ENCODE peak calls at places on chromosomes 1 and 21, in six cellular contexts. H is heart left ventricle, Z is right lobe of liver, W is GM12878, O is Peyer's patch, G is suprapubic skin. C is an unnamed sample.

GRCh38 chr1:12709696-12710095 is 6.2 kb upstream of the AADACL3 start:
- DNase-seq in G (no peak), Z (no peak), O (no peak), H (no peak), W (no peak), C (no peak)

GRCh38 chr1:27145934-27146354 is 9.0 kb downstream of the SLC9A1 start:
- DNase-seq in H (no peak), W (no peak), G (no peak), Z (no peak), O (no peak), C (no peak)

GRCh38 chr1:24892188-24893153 is 37.6 kb downstream of the RUNX3 start:
- DNase-seq in O (no peak), Z (peak), W (no peak), H (no peak), G (peak), C (no peak)

GRCh38 chr1:31371121-31371520 is 1.8 kb downstream of the FABP3 start:
- DNase-seq in O (no peak), G (peak), H (peak), Z (no peak), W (no peak), C (no peak)

GRCh38 chr1:45870500-45870899 is 67.1 kb downstream of the MAST2 start:
- DNase-seq in G (no peak), W (no peak), O (no peak), H (no peak), Z (no peak), C (no peak)

GRCh38 chr1:165928075-165928731 is 100.8 kb downstream of the UCK2 start:
- DNase-seq in O (no peak), W (no peak), H (no peak), Z (peak), G (no peak), C (peak)

GRCh38 chr1:7491089-7491817 is 279.8 kb upstream of the VAMP3 start:
- DNase-seq in Z (no peak), O (no peak), H (no peak), W (no peak), G (no peak), C (no peak)

GRCh38 chr21:16004121-16004520 is 274.3 kb downstream of the USP25 start:
- DNase-seq in O (no peak), H (no peak), W (no peak), Z (no peak), G (no peak), C (no peak)

GRCh38 chr1:185960377-185961151 is 226.4 kb downstream of the HMCN1 start:
- DNase-seq in O (no peak), W (no peak), H (peak), Z (no peak), G (peak), C (no peak)

GRCh38 chr1:100785399-100786082 is 66.0 kb downstream of the VCAM1 start:
- DNase-seq in Z (no peak), O (no peak), H (no peak), G (no peak), W (no peak), C (no peak)

GRCh38 chr21:38839683-38840286 is 34.1 kb downstream of the ETS2 start:
- DNase-seq in H (no peak), G (no peak), Z (no peak), W (no peak), O (no peak), C (no peak)

GRCh38 chr1:23357112-23357908 is 12.3 kb downstream of the ZNF436 start:
- DNase-seq in G (no peak), O (no peak), H (no peak), Z (no peak), W (no peak), C (no peak)

GRCh38 chr1:232528472-232529089 is 101.4 kb downstream of the SIPA1L2 start:
- DNase-seq in Z (no peak), W (no peak), O (no peak), H (no peak), G (no peak), C (no peak)

GRCh38 chr21:23401278-23401677 is 2206.0 kb downstream of the MRPL39 start:
- DNase-seq in W (no peak), O (no peak), Z (no peak), H (no peak), G (no peak), C (no peak)

GRCh38 chr1:169047074-169047473 is 59.4 kb upstream of the ATP1B1 start:
- DNase-seq in Z (no peak), W (no peak), G (no peak), O (no peak), H (no peak), C (no peak)

GRCh38 chr1:222048030-222048632 is 306.2 kb upstream of the DUSP10 start:
- DNase-seq in O (no peak), G (no peak), H (no peak), Z (no peak), W (peak), C (no peak)

GRCh38 chr1:164863056-164863455 is 304.1 kb downstream of the PBX1 start:
- DNase-seq in G (no peak), O (no peak), W (no peak), Z (no peak), H (no peak), C (no peak)

GRCh38 chr1:100597069-100597741 is 59.3 kb downstream of the GPR88 start:
- DNase-seq in Z (no peak), G (no peak), W (no peak), O (no peak), H (no peak), C (no peak)

GRCh38 chr1:119888476-119888875 is 7.8 kb downstream of the ADAM30 start:
- DNase-seq in Z (no peak), O (no peak), H (no peak), W (no peak), G (no peak), C (no peak)

GRCh38 chr1:75514270-75514669 is 96.6 kb downstream of the SLC44A5 start:
- DNase-seq in Z (no peak), H (no peak), O (no peak), G (no peak), W (no peak), C (no peak)

GRCh38 chr1:111920221-111921024 is 69.0 kb downstream of the KCND3 start:
- DNase-seq in W (no peak), H (peak), G (peak), Z (no peak), O (no peak), C (no peak)

GRCh38 chr21:32690085-32690484 is 37.7 kb downstream of the SYNJ1 start:
- DNase-seq in G (no peak), Z (no peak), O (no peak), H (no peak), W (no peak), C (no peak)

GRCh38 chr21:46545363-46545762 is 59.5 kb downstream of the S100B start:
- DNase-seq in G (no peak), H (no peak), W (no peak), O (no peak), Z (no peak), C (no peak)

GRCh38 chr1:44777547-44777946 is 2.2 kb downstream of the RPS8 start:
- DNase-seq in G (no peak), H (no peak), O (no peak), Z (no peak), W (no peak), C (no peak)

GRCh38 chr1:155882235-155882634 is 22.9 kb downstream of the SYT11 start:
- DNase-seq in Z (no peak), G (no peak), O (no peak), W (peak), H (no peak), C (no peak)

GRCh38 chr1:164713446-164714204 is 154.6 kb downstream of the PBX1 start:
- DNase-seq in Z (peak), W (no peak), O (no peak), H (no peak), G (no peak), C (no peak)

GRCh38 chr1:94552071-94552586 is 10.6 kb upstream of the F3 start:
- DNase-seq in G (no peak), O (no peak), Z (no peak), H (no peak), W (no peak), C (no peak)

GRCh38 chr1:117815105-117815812 is 114.2 kb downstream of the GDAP2 start:
- DNase-seq in W (no peak), G (no peak), Z (no peak), O (no peak), H (no peak), C (no peak)

GRCh38 chr1:114114751-114115104 is 38.9 kb downstream of the SYT6 start:
- DNase-seq in O (no peak), W (no peak), H (no peak), Z (no peak), G (no peak), C (no peak)

GRCh38 chr1:3459940-3460652 is 5.6 kb downstream of the ARHGEF16 start:
- DNase-seq in O (no peak), G (no peak), H (no peak), Z (peak), W (no peak), C (no peak)

DNA sequence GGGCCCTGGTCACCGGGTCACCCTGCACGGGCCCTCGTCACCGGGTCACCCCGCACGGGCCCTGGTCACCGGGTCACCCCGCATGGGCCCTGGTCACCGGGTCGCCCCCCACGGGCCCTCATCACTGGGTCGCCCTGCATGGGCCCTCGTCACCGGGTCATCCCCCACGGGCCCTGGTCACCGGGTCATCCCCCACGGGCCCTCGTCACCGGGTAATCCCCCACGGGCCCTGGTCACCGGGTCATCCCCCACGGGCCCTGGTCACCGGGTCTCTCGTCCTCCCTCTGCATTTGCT is 77.6 kb downstream of the RIPK4 start:
- DNase-seq in G (no peak), Z (no peak), W (no peak), O (no peak), H (no peak), C (no peak)
- TF ChIP-seq POLR2A in G (no peak), Z (no peak), W (no peak), O (no peak), H (no peak), C (no peak)

GRCh38 chr1:43705982-43706597 is 1.2 kb upstream of the ST3GAL3 start:
- DNase-seq in W (no peak), H (no peak), Z (no peak), O (no peak), G (no peak), C (no peak)

GRCh38 chr1:43708006-43708412 is 673 bp downstream of the ST3GAL3 start:
- DNase-seq in H (peak), G (no peak), Z (no peak), O (no peak), W (no peak), C (no peak)

GRCh38 chr1:43705334-43705733 is 2.0 kb upstream of the ST3GAL3 start:
- DNase-seq in H (no peak), W (no peak), G (no peak), O (no peak), Z (no peak), C (no peak)

GRCh38 chr1:43706598-43707190 is 642 bp upstream of the ST3GAL3 start:
- DNase-seq in O (peak), W (no peak), H (no peak), G (no peak), Z (peak), C (no peak)

DNA sequence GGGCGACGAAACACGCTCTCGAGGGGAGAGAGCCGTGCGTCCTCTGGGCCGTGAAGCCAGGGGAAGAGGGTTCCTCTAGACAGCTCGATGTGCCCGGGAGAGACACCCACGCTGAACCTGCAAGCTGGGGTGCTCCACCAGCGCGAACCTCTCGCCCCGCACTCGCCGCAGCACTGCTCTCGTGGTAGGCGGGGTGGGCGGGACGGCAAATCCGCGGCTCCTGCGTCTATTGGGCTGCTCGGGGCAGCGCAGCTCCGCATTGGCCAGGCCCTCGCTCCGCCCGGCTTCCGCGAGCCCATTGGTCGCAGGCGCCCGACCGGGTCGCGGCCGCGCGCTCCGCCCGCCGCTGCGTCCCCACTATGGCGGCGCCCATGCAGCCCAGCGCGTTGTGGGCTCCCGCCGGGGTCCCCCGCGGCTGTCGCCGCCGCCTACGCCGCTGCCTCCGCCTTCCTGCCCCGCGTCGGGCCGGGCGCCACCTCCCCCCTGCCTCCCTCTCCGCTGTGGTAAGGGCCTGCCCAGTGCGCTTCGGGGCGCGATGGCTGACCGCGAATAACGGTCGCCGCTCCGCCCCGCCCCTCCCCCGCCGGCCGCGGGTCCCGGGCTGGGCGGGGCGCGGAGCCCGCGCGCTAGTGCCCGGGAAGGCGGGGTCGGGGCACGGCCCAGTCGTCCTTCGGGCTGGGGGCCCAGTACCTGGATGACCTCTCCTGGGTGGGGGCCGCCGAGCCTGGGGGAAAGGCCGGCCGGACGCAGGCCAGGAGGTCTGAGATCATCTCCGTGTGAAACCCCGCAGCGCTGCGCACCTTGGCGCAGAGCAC is at the start of gene ST3GAL3:
- DNase-seq in W (peak), Z (peak), O (peak), G (peak), H (peak), C (peak)
- TF ChIP-seq POLR2A in W (peak), Z (peak), O (peak), G (no peak), H (peak), C (peak)

DNA sequence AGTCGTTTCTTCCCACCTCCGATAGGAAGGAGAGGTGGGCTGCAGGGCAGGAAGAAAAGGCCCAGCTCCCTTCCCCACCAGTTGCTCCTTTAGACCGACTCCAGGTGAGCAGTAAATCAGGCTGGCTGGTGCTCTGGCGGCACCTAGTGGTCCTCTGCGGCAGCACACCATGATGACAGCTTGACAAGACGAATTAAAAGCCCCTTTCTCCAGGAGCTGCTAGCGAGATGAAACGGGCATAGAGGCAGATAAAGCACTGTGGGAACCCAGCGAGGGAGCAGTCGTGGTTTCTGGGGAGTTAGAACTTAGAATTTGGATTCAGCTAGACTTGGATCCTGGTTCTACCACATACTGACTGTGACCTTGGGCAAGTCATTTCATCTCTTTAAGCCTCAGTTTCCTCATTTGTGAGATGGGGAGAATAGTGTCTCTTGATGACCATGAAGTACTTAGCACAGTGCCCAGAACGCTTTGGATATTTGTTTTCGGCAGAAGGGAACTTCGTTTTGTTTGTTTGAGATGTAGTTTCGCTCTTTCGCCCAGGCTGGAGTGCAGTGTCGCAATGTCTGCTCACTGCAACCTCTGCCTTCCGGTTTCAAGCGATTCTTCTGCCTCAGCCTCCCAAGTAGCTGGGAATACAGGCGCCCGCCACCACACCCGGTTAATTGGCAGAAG is 21.8 kb upstream of the COL9A2 start:
- DNase-seq in G (no peak), Z (peak), W (peak), O (peak), H (peak), C (peak)
- TF ChIP-seq POLR2A in G (no peak), Z (no peak), W (no peak), O (no peak), H (no peak), C (no peak)

GRCh38 chr1:225654688-225655508 is 2.0 kb upstream of the ENAH start:
- DNase-seq in G (no peak), H (no peak), W (no peak), O (no peak), Z (no peak), C (no peak)

GRCh38 chr1:225652726-225653462 is at the start of gene ENAH:
- DNase-seq in H (peak), O (peak), Z (peak), G (peak), W (no peak), C (peak)

GRCh38 chr1:225651872-225652725 is 824 bp downstream of the ENAH start:
- DNase-seq in Z (peak), G (no peak), O (no peak), W (no peak), H (peak), C (no peak)

GRCh38 chr1:225654277-225654597 is 1.3 kb upstream of the ENAH start:
- DNase-seq in O (no peak), Z (no peak), W (no peak), G (no peak), H (no peak), C (no peak)

GRCh38 chr1:225653463-225654276 is 747 bp upstream of the ENAH start:
- DNase-seq in O (peak), G (peak), H (peak), W (no peak), Z (peak), C (no peak)
- TF ChIP-seq POLR2A in O (no peak), G (no peak), H (peak), W (no peak), Z (peak), C (no peak)

DNA sequence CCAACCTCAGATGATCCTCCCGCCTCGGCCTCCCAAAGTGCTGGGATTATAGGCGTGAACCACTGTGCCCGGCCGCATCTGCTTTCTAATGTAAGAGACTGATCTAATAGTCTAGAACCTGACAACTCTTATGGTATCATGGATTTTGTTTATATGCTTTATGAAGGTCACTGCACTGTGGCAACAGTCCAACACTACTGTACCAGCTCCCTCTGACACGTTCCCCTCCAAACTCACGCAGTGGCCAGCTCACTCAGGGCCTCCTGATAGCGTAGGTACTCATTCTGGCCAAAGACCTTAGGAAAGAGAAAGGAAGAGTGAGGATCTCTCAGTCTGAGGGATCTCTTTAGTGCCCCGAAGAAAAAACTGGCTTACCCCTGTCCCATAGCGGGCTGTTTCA is 6.0 kb upstream of the CFAP141 start:
- DNase-seq in W (no peak), G (no peak), Z (no peak), H (peak), O (no peak), C (no peak)
- TF ChIP-seq POLR2A in W (no peak), G (no peak), Z (no peak), H (no peak), O (no peak), C (no peak)

GRCh38 chr1:159933347-159933746 is 8.0 kb upstream of the TAGLN2 start:
- DNase-seq in Z (no peak), W (no peak), H (no peak), O (no peak), G (no peak), C (no peak)
- TF ChIP-seq POLR2A in Z (no peak), W (no peak), H (no peak), O (no peak), G (no peak), C (no peak)

GRCh38 chr1:35718492-35719336 is at the start of gene C1orf216:
- DNase-seq in Z (peak), H (peak), W (no peak), G (peak), O (peak), C (peak)
- TF ChIP-seq POLR2A in Z (peak), H (peak), W (peak), G (no peak), O (no peak), C (peak)

DNA sequence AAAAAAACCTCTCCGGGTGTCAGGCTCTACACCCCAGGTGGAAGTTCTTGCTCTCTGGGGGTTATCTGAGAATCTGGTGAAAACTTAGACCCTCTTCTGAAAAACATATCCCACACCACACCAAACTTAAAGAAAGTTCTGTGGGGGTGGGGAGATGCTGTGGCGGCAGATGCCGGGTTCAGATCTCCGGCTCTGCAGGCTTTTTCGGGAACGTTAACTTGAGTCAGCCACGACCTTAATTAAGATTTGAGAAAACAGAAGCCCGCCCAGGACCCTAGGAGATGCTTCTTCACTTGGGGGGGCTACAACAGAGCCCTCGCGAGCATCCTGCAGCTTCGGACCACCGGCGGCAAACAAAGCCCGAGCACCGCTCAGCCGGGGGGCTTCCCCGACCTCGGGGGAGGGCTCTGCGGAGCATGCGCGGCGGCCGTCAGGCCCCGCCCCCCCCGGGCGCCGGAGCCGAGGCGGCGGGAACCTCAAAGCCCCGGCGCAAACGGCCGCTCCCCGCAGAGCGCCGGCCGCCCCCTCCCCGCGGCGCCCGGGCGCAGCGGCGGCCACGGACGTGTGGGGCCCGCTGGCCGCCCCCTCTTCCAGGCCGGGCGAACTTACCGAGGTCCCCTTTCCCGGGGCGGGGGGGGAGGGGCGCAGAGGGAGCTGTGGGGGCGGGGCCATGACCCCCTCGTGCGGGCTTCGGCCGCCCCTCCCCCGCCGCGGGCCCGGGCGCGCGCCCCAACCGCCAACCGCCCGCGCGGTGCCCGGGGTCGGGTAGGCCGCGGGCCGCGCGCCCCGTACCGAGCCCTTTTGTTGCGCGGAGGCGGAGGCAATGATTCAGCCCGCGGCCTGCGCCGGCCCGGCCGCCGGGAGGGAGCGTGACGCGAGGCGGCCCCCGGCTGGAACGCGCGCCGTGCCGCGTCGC is 2.0 kb downstream of the RCC2 start:
- DNase-seq in G (no peak), H (peak), O (peak), Z (peak), W (no peak), C (peak)
- TF ChIP-seq POLR2A in G (no peak), H (no peak), O (no peak), Z (peak), W (peak), C (peak)

GRCh38 chr1:182292193-182292741 is 99.3 kb downstream of the GLUL start:
- DNase-seq in O (no peak), H (no peak), W (no peak), Z (no peak), G (no peak), C (no peak)
- TF ChIP-seq POLR2A in O (no peak), H (no peak), W (no peak), Z (no peak), G (no peak), C (no peak)

C was measured in GM12892.